ENCODE peak calls at places on chromosomes 4 and X, in four cellular contexts. F, X, V and B are unnamed samples.

GRCh38 chr4:111641813-111642579 is 503.3 kb upstream of the FAM241A start:
- DNase-seq in F (peak; percentile 86), X (peak; percentile 67), V (peak; percentile 92), B (peak; percentile 75)

GRCh38 chr4:99946346-99947189 is at the start of gene DNAJB14:
- DNase-seq in F (peak; percentile 69), X (peak; percentile 80), V (peak; percentile 86), B (peak; percentile 69)

GRCh38 chr4:72457158-72457557 is 111.9 kb downstream of the ADAMTS3 start:
- DNase-seq in F (no peak), X (no peak), V (no peak), B (no peak)

GRCh38 chr4:110159544-110159943 is 38.9 kb downstream of the ELOVL6 start:
- DNase-seq in F (no peak), X (no peak), V (no peak), B (no peak)

GRCh38 chr4:169208516-169208915 is 62.2 kb downstream of the SH3RF1 start:
- DNase-seq in F (peak; percentile 54), X (no peak), V (no peak), B (no peak)

GRCh38 chrX:110374544-110374943 is 15.9 kb downstream of the RTL9 start:
- DNase-seq in F (no peak), X (no peak), V (no peak), B (no peak)

GRCh38 chr4:129672941-129673340 is 577.0 kb downstream of the C4orf33 start:
- DNase-seq in F (no peak), X (no peak), V (no peak), B (no peak)

GRCh38 chr4:99722006-99722405 is 64.4 kb upstream of the C4orf54 start:
- DNase-seq in F (no peak), X (no peak), V (no peak), B (no peak)

GRCh38 chr4:87377816-87378215 is 13.2 kb downstream of the HSD17B11 start:
- DNase-seq in F (no peak), X (no peak), V (no peak), B (no peak)
- H2AK5ac ChIP-seq in F (no peak overlapping the region), X (no peak overlapping the region), V (no peak overlapping the region), B (no peak overlapping the region)

DNA sequence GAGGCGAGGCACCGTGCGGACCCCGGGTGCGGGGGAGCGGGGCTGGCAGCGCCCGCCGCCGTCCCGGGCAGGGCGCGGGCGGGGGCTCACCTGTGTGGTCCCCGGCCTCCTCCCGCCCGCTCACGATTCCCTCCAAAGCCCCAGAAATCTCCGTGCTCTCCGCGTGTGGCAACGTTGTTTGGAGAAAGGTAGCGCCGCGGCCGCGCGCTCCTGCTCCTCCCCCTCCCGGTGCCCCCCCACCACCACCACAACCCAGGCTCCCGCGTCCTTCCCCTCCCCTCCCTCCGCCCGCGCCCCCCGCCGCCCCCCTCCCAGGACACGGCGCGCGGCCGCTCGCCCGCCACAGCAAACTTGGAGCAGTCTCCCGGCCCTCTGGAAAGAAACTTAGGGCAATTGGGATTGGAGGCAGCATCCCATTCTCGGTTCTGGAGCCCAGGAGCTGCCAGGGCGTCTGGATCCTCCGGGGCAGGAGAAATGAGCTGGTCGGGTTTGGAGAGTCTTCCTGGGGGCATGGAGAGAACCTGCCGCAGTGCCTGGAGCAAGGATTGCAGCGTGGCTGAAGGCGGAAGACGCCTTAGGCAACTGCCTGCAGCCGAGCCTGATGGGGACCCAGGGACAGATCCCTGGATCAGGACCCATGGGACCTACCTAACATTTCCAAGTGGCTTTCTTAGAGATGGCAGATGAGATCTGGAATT is 854 bp downstream of the KLF3 start:
- DNase-seq in F (peak; percentile 56), X (peak; percentile 71), V (peak; percentile 87), B (peak; percentile 70)
- H2AK5ac ChIP-seq in F (peak overlapping the region; percentile 1), X (no peak overlapping the region), V (no peak overlapping the region), B (peak overlapping the region; percentile 91)

DNA sequence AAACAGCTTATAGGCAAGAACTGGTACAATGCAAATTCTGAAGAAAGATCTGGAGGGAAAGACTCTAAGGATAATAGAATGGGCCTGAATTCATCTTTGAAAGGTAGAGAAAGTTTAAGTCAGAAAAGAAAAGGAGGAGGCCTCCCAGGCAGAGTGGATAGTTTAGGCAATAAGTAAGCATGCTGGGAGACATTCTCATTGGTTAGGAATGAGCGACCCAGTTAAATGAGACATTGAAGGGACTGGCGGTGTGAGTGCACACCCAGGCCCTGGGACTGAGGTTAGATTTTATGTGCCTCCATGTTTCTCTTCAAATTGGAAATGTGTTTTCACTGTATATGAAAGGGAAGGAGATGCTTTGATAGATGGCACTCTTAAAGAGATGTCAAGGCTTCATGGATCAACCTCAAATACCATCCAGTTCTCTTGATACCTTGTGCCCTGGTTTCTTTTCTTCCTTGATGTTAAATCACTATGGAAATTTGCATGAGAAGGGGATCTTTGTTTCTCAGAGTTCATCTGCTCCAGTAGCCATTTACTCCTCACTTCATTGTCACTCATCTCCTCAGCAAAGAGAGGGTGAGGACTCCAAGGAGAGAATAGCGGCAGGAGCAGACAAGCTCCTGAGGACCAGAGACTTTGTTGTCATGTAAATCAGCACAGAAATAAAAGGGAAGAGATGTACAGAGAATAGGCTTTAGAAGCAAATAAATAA is 584.2 kb upstream of the INTU start:
- DNase-seq in F (peak; percentile 34), X (no peak), V (no peak), B (no peak)
- H2AK5ac ChIP-seq in F (peak overlapping the region; percentile 13), X (no peak overlapping the region), V (no peak overlapping the region), B (no peak overlapping the region)

GRCh38 chr4:57206172-57206571 is 96.0 kb upstream of the IGFBP7 start:
- DNase-seq in F (no peak), X (no peak), V (peak; percentile 18), B (no peak)

GRCh38 chr4:57211131-57211530 is 100.9 kb upstream of the IGFBP7 start:
- DNase-seq in F (no peak), X (no peak), V (no peak), B (no peak)

GRCh38 chr4:57205580-57205979 is 95.4 kb upstream of the IGFBP7 start:
- DNase-seq in F (no peak), X (no peak), V (no peak), B (no peak)
- H2AK5ac ChIP-seq in F (no peak overlapping the region), X (no peak overlapping the region), V (no peak overlapping the region), B (no peak overlapping the region)

DNA sequence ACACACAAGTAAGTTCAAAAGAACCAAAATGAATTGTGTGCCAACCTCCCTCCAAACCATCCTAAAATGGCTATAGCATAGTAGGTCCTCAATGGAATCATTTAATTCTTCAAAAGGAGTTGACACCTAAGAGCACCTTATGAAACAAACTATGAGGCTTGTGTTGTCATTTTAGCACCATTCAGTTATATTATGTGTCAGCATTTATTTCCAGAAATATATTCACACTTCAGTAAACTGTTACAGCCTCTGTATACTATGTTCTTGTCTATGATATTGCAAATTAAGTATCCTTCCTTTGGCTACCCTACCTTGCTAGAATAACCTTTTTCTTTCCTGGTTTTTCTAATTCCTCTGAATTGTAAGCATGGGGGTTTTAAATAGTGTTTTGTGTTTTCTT is 18.2 kb downstream of the GABRA4 start:
- DNase-seq in F (no peak), X (no peak), V (no peak), B (no peak)
- H2AK5ac ChIP-seq in F (no peak overlapping the region), X (no peak overlapping the region), V (no peak overlapping the region), B (no peak overlapping the region)

DNA sequence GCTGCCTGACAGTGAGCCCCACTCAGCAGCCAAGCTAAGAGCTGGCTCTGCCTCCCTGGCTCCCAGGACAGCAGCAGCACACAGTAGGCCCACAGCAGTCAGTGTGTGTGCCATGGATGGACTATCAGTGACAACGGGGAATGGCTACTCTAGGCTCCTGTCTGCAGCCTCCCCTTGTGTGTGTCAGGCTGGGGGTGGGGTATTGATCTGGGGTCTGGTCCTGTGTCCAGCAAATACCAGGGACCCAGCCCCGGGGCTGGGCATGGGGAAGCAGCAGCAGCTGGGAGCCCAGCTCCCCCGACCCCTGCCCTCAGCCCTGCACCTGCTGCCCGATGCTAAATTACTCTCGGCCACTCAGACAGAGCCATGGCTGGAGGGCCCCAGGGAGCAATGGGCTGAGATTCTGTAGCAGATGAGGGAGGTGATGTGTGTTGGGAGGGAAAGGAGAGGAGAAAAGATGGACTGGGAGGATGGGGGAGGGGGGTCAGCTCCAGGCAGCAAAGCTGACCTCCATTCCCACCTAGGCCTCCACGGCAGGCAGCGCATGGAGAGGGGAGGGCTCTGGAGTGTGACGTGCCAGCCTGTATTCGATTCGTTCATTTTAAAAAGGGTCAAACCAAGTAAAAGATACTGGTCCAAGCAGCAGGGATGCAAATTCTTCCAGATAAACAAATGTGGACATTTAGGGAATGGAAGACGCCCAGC is 61.3 kb upstream of the CRMP1 start:
- DNase-seq in F (no peak), X (peak; percentile 23), V (no peak), B (no peak)
- H2AK5ac ChIP-seq in F (no peak overlapping the region), X (no peak overlapping the region), V (peak overlapping the region; percentile 34), B (peak overlapping the region; percentile 66)

DNA sequence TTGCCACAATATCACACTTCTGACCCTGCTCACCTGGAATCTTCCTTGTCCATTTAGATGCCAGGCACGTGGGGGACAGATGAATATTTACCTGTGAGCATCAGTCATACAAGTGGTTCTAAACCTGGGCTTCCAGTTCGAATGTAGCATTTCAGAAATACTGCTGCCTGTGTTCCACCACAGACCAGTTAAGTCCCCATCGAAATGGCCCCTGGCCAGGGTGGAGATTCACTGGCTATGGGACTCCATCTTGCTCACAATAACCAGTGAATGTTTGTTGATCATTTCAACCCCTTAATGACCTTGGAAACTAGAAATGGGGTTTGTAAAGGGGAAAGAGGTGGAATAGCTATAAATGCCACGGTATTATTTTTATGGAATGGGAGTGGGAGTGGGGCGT is 73.8 kb downstream of the CLDN34 start:
- DNase-seq in F (no peak), X (no peak), V (no peak), B (no peak)
- H2AK5ac ChIP-seq in F (no peak overlapping the region), X (no peak overlapping the region), V (no peak overlapping the region), B (no peak overlapping the region)

DNA sequence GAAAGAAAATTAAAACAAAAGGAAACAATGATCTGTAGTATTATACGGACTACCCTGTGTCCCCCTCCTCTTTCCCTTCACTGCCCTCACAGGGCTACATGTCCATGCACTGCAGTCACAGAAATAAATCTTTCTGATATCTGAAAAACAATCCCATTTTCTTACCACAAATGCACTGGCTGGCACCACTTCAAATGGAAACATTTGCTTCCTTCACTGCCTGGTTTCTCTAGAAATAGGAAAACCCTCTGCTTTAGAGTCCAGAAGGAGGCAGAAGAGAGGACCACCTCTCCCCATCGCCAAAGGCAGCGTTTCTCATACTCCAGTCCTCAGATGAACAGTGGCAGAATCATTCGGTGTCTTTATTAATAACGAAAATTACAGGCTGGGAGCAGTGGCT is 98.2 kb downstream of the GRIA3 start:
- DNase-seq in F (no peak), X (no peak), V (no peak), B (no peak)
- H2AK5ac ChIP-seq in F (no peak overlapping the region), X (no peak overlapping the region), V (no peak overlapping the region), B (no peak overlapping the region)